ENCODE peak calls at places on chromosome 22, in nine cellular contexts. One of them, this sample, is unnamed.

GRCh38 chr22:26139320-26139719 is 29.9 kb upstream of the SEZ6L start:
- DNase-seq in A172: no peak
- DNase-seq in mammary epithelial cell: peak; percentile 1
- DNase-seq in activated naive CD8-positive, alpha-beta T cell treated with anti-CD3 and anti-CD28 coated beads, Interleukin-2, amount 50 U/mL, for 24 hours: no peak
- DNase-seq in NT2/D1: no peak
- DNase-seq in fibroblast of mammary gland: no peak
- DNase-seq in fibroblast of the aortic adventitia: no peak
- DNase-seq in stimulated activated CD4-positive, alpha-beta T cell treated with anti-CD3 and anti-CD28 coated beads, Interleukin-4, amount 100 ng/mL, for 4 hours: no peak
- DNase-seq in activated CD4-positive, alpha-beta T cell treated with anti-CD3 and anti-CD28 coated beads for 24 hours: no peak
- DNase-seq in this sample: no peak

GRCh38 chr22:29394931-29395581 is 6.7 kb upstream of the AP1B1 start:
- DNase-seq in stimulated activated CD4-positive, alpha-beta T cell treated with anti-CD3 and anti-CD28 coated beads, Interleukin-4, amount 100 ng/mL, for 4 hours: peak; percentile 58
- DNase-seq in fibroblast of mammary gland: peak; percentile 72
- DNase-seq in activated CD4-positive, alpha-beta T cell treated with anti-CD3 and anti-CD28 coated beads for 24 hours: peak; percentile 47
- DNase-seq in activated naive CD8-positive, alpha-beta T cell treated with anti-CD3 and anti-CD28 coated beads, Interleukin-2, amount 50 U/mL, for 24 hours: peak; percentile 69
- DNase-seq in NT2/D1: peak; percentile 57
- DNase-seq in A172: peak; percentile 60
- DNase-seq in fibroblast of the aortic adventitia: peak; percentile 81
- DNase-seq in mammary epithelial cell: peak; percentile 57
- DNase-seq in this sample: peak; percentile 74

GRCh38 chr22:32880906-32881596 is 79.5 kb downstream of the TIMP3 start:
- DNase-seq in fibroblast of mammary gland: peak; percentile 41
- DNase-seq in mammary epithelial cell: no peak
- DNase-seq in activated CD4-positive, alpha-beta T cell treated with anti-CD3 and anti-CD28 coated beads for 24 hours: no peak
- DNase-seq in NT2/D1: no peak
- DNase-seq in fibroblast of the aortic adventitia: peak; percentile 87
- DNase-seq in activated naive CD8-positive, alpha-beta T cell treated with anti-CD3 and anti-CD28 coated beads, Interleukin-2, amount 50 U/mL, for 24 hours: peak; percentile 8
- DNase-seq in stimulated activated CD4-positive, alpha-beta T cell treated with anti-CD3 and anti-CD28 coated beads, Interleukin-4, amount 100 ng/mL, for 4 hours: peak; percentile 22
- DNase-seq in A172: peak; percentile 67
- DNase-seq in this sample: peak; percentile 58

GRCh38 chr22:46287873-46288751 is 8.6 kb upstream of the GTSE1 start:
- DNase-seq in activated CD4-positive, alpha-beta T cell treated with anti-CD3 and anti-CD28 coated beads for 24 hours: no peak
- DNase-seq in mammary epithelial cell: no peak
- DNase-seq in A172: no peak
- DNase-seq in fibroblast of mammary gland: no peak
- DNase-seq in activated naive CD8-positive, alpha-beta T cell treated with anti-CD3 and anti-CD28 coated beads, Interleukin-2, amount 50 U/mL, for 24 hours: peak; percentile 29
- DNase-seq in stimulated activated CD4-positive, alpha-beta T cell treated with anti-CD3 and anti-CD28 coated beads, Interleukin-4, amount 100 ng/mL, for 4 hours: no peak
- DNase-seq in fibroblast of the aortic adventitia: no peak
- DNase-seq in NT2/D1: no peak
- DNase-seq in this sample: no peak

GRCh38 chr22:29820941-29821789 is 16.9 kb downstream of the ASCC2 start:
- DNase-seq in stimulated activated CD4-positive, alpha-beta T cell treated with anti-CD3 and anti-CD28 coated beads, Interleukin-4, amount 100 ng/mL, for 4 hours: no peak
- DNase-seq in mammary epithelial cell: peak; percentile 97
- DNase-seq in activated naive CD8-positive, alpha-beta T cell treated with anti-CD3 and anti-CD28 coated beads, Interleukin-2, amount 50 U/mL, for 24 hours: peak; percentile 58
- DNase-seq in activated CD4-positive, alpha-beta T cell treated with anti-CD3 and anti-CD28 coated beads for 24 hours: peak; percentile 37
- DNase-seq in fibroblast of mammary gland: peak; percentile 86
- DNase-seq in fibroblast of the aortic adventitia: peak; percentile 100
- DNase-seq in NT2/D1: no peak
- DNase-seq in A172: peak; percentile 91
- DNase-seq in this sample: peak; percentile 97

GRCh38 chr22:43210631-43211515 is 23.9 kb upstream of the TTLL12 start:
- DNase-seq in fibroblast of mammary gland: no peak
- DNase-seq in activated naive CD8-positive, alpha-beta T cell treated with anti-CD3 and anti-CD28 coated beads, Interleukin-2, amount 50 U/mL, for 24 hours: no peak
- DNase-seq in NT2/D1: no peak
- DNase-seq in fibroblast of the aortic adventitia: no peak
- DNase-seq in A172: no peak
- DNase-seq in mammary epithelial cell: no peak
- DNase-seq in activated CD4-positive, alpha-beta T cell treated with anti-CD3 and anti-CD28 coated beads for 24 hours: no peak
- DNase-seq in stimulated activated CD4-positive, alpha-beta T cell treated with anti-CD3 and anti-CD28 coated beads, Interleukin-4, amount 100 ng/mL, for 4 hours: no peak
- DNase-seq in this sample: no peak

GRCh38 chr22:42793848-42794405 is 63.1 kb downstream of the ARFGAP3 start:
- DNase-seq in mammary epithelial cell: no peak
- DNase-seq in NT2/D1: no peak
- DNase-seq in A172: no peak
- DNase-seq in stimulated activated CD4-positive, alpha-beta T cell treated with anti-CD3 and anti-CD28 coated beads, Interleukin-4, amount 100 ng/mL, for 4 hours: no peak
- DNase-seq in activated naive CD8-positive, alpha-beta T cell treated with anti-CD3 and anti-CD28 coated beads, Interleukin-2, amount 50 U/mL, for 24 hours: no peak
- DNase-seq in fibroblast of the aortic adventitia: no peak
- DNase-seq in activated CD4-positive, alpha-beta T cell treated with anti-CD3 and anti-CD28 coated beads for 24 hours: no peak
- DNase-seq in fibroblast of mammary gland: no peak
- DNase-seq in this sample: no peak

GRCh38 chr22:40044870-40045834 is 50.4 kb downstream of the FAM83F start:
- DNase-seq in stimulated activated CD4-positive, alpha-beta T cell treated with anti-CD3 and anti-CD28 coated beads, Interleukin-4, amount 100 ng/mL, for 4 hours: peak; percentile 69
- DNase-seq in fibroblast of the aortic adventitia: peak; percentile 24
- DNase-seq in fibroblast of mammary gland: peak; percentile 22
- DNase-seq in activated CD4-positive, alpha-beta T cell treated with anti-CD3 and anti-CD28 coated beads for 24 hours: peak; percentile 57
- DNase-seq in NT2/D1: no peak
- DNase-seq in activated naive CD8-positive, alpha-beta T cell treated with anti-CD3 and anti-CD28 coated beads, Interleukin-2, amount 50 U/mL, for 24 hours: peak; percentile 83
- DNase-seq in A172: peak; percentile 7
- DNase-seq in mammary epithelial cell: peak; percentile 32
- DNase-seq in this sample: peak; percentile 23

GRCh38 chr22:20524004-20524481 is 16.6 kb downstream of the MED15 start:
- DNase-seq in activated naive CD8-positive, alpha-beta T cell treated with anti-CD3 and anti-CD28 coated beads, Interleukin-2, amount 50 U/mL, for 24 hours: peak; percentile 35
- DNase-seq in fibroblast of mammary gland: no peak
- DNase-seq in fibroblast of the aortic adventitia: no peak
- DNase-seq in mammary epithelial cell: peak; percentile 65
- DNase-seq in stimulated activated CD4-positive, alpha-beta T cell treated with anti-CD3 and anti-CD28 coated beads, Interleukin-4, amount 100 ng/mL, for 4 hours: no peak
- DNase-seq in activated CD4-positive, alpha-beta T cell treated with anti-CD3 and anti-CD28 coated beads for 24 hours: no peak
- DNase-seq in A172: peak; percentile 54
- DNase-seq in NT2/D1: no peak
- DNase-seq in this sample: no peak

GRCh38 chr22:21990449-21991308 is 8.1 kb upstream of the TOP3B start:
- DNase-seq in NT2/D1: no peak
- DNase-seq in activated CD4-positive, alpha-beta T cell treated with anti-CD3 and anti-CD28 coated beads for 24 hours: no peak
- DNase-seq in stimulated activated CD4-positive, alpha-beta T cell treated with anti-CD3 and anti-CD28 coated beads, Interleukin-4, amount 100 ng/mL, for 4 hours: no peak
- DNase-seq in mammary epithelial cell: no peak
- DNase-seq in fibroblast of the aortic adventitia: no peak
- DNase-seq in fibroblast of mammary gland: no peak
- DNase-seq in activated naive CD8-positive, alpha-beta T cell treated with anti-CD3 and anti-CD28 coated beads, Interleukin-2, amount 50 U/mL, for 24 hours: no peak
- DNase-seq in A172: no peak
- DNase-seq in this sample: no peak

GRCh38 chr22:39688186-39688768 is 117.7 kb downstream of the CACNA1I start:
- DNase-seq in fibroblast of mammary gland: no peak
- DNase-seq in mammary epithelial cell: no peak
- DNase-seq in activated naive CD8-positive, alpha-beta T cell treated with anti-CD3 and anti-CD28 coated beads, Interleukin-2, amount 50 U/mL, for 24 hours: no peak
- DNase-seq in activated CD4-positive, alpha-beta T cell treated with anti-CD3 and anti-CD28 coated beads for 24 hours: no peak
- DNase-seq in A172: no peak
- DNase-seq in fibroblast of the aortic adventitia: no peak
- DNase-seq in stimulated activated CD4-positive, alpha-beta T cell treated with anti-CD3 and anti-CD28 coated beads, Interleukin-4, amount 100 ng/mL, for 4 hours: no peak
- DNase-seq in NT2/D1: no peak
- DNase-seq in this sample: no peak

GRCh38 chr22:48943567-48944432 is 883.9 kb downstream of the BRD1 start:
- DNase-seq in stimulated activated CD4-positive, alpha-beta T cell treated with anti-CD3 and anti-CD28 coated beads, Interleukin-4, amount 100 ng/mL, for 4 hours: no peak
- DNase-seq in fibroblast of the aortic adventitia: no peak
- DNase-seq in activated CD4-positive, alpha-beta T cell treated with anti-CD3 and anti-CD28 coated beads for 24 hours: no peak
- DNase-seq in fibroblast of mammary gland: no peak
- DNase-seq in A172: no peak
- DNase-seq in NT2/D1: no peak
- DNase-seq in mammary epithelial cell: no peak
- DNase-seq in activated naive CD8-positive, alpha-beta T cell treated with anti-CD3 and anti-CD28 coated beads, Interleukin-2, amount 50 U/mL, for 24 hours: no peak
- DNase-seq in this sample: no peak

GRCh38 chr22:27310966-27311665 is 490.4 kb downstream of the MN1 start:
- DNase-seq in activated CD4-positive, alpha-beta T cell treated with anti-CD3 and anti-CD28 coated beads for 24 hours: no peak
- DNase-seq in stimulated activated CD4-positive, alpha-beta T cell treated with anti-CD3 and anti-CD28 coated beads, Interleukin-4, amount 100 ng/mL, for 4 hours: no peak
- DNase-seq in fibroblast of mammary gland: no peak
- DNase-seq in mammary epithelial cell: no peak
- DNase-seq in fibroblast of the aortic adventitia: no peak
- DNase-seq in A172: no peak
- DNase-seq in activated naive CD8-positive, alpha-beta T cell treated with anti-CD3 and anti-CD28 coated beads, Interleukin-2, amount 50 U/mL, for 24 hours: no peak
- DNase-seq in NT2/D1: no peak
- DNase-seq in this sample: no peak

GRCh38 chr22:50403701-50404101 is 60.6 kb downstream of the PPP6R2 start:
- DNase-seq in mammary epithelial cell: no peak
- DNase-seq in fibroblast of mammary gland: no peak
- DNase-seq in NT2/D1: no peak
- DNase-seq in fibroblast of the aortic adventitia: no peak
- DNase-seq in stimulated activated CD4-positive, alpha-beta T cell treated with anti-CD3 and anti-CD28 coated beads, Interleukin-4, amount 100 ng/mL, for 4 hours: no peak
- DNase-seq in A172: no peak
- DNase-seq in activated CD4-positive, alpha-beta T cell treated with anti-CD3 and anti-CD28 coated beads for 24 hours: no peak
- DNase-seq in activated naive CD8-positive, alpha-beta T cell treated with anti-CD3 and anti-CD28 coated beads, Interleukin-2, amount 50 U/mL, for 24 hours: no peak
- DNase-seq in this sample: no peak

GRCh38 chr22:24758164-24758799 is 16.2 kb downstream of the PIWIL3 start:
- DNase-seq in fibroblast of mammary gland: peak; percentile 55
- DNase-seq in mammary epithelial cell: peak; percentile 23
- DNase-seq in activated naive CD8-positive, alpha-beta T cell treated with anti-CD3 and anti-CD28 coated beads, Interleukin-2, amount 50 U/mL, for 24 hours: peak; percentile 63
- DNase-seq in activated CD4-positive, alpha-beta T cell treated with anti-CD3 and anti-CD28 coated beads for 24 hours: peak; percentile 41
- DNase-seq in fibroblast of the aortic adventitia: peak; percentile 74
- DNase-seq in NT2/D1: peak; percentile 23
- DNase-seq in A172: no peak
- DNase-seq in stimulated activated CD4-positive, alpha-beta T cell treated with anti-CD3 and anti-CD28 coated beads, Interleukin-4, amount 100 ng/mL, for 4 hours: peak; percentile 34
- DNase-seq in this sample: peak; percentile 47

GRCh38 chr22:42596863-42597530 is 17.7 kb downstream of the POLDIP3 start:
- DNase-seq in fibroblast of the aortic adventitia: no peak
- DNase-seq in mammary epithelial cell: no peak
- DNase-seq in NT2/D1: no peak
- DNase-seq in stimulated activated CD4-positive, alpha-beta T cell treated with anti-CD3 and anti-CD28 coated beads, Interleukin-4, amount 100 ng/mL, for 4 hours: no peak
- DNase-seq in fibroblast of mammary gland: no peak
- DNase-seq in activated CD4-positive, alpha-beta T cell treated with anti-CD3 and anti-CD28 coated beads for 24 hours: no peak
- DNase-seq in activated naive CD8-positive, alpha-beta T cell treated with anti-CD3 and anti-CD28 coated beads, Interleukin-2, amount 50 U/mL, for 24 hours: no peak
- DNase-seq in A172: no peak
- DNase-seq in this sample: no peak

GRCh38 chr22:48644997-48645396 is 1182.7 kb downstream of the BRD1 start:
- DNase-seq in A172: no peak
- DNase-seq in fibroblast of mammary gland: no peak
- DNase-seq in activated naive CD8-positive, alpha-beta T cell treated with anti-CD3 and anti-CD28 coated beads, Interleukin-2, amount 50 U/mL, for 24 hours: no peak
- DNase-seq in activated CD4-positive, alpha-beta T cell treated with anti-CD3 and anti-CD28 coated beads for 24 hours: no peak
- DNase-seq in stimulated activated CD4-positive, alpha-beta T cell treated with anti-CD3 and anti-CD28 coated beads, Interleukin-4, amount 100 ng/mL, for 4 hours: no peak
- DNase-seq in mammary epithelial cell: no peak
- DNase-seq in NT2/D1: no peak
- DNase-seq in fibroblast of the aortic adventitia: no peak
- DNase-seq in this sample: no peak

GRCh38 chr22:21928048-21928447 is 24.6 kb downstream of the PPM1F start:
- DNase-seq in A172: no peak
- DNase-seq in fibroblast of the aortic adventitia: no peak
- DNase-seq in fibroblast of mammary gland: no peak
- DNase-seq in activated CD4-positive, alpha-beta T cell treated with anti-CD3 and anti-CD28 coated beads for 24 hours: no peak
- DNase-seq in stimulated activated CD4-positive, alpha-beta T cell treated with anti-CD3 and anti-CD28 coated beads, Interleukin-4, amount 100 ng/mL, for 4 hours: no peak
- DNase-seq in mammary epithelial cell: no peak
- DNase-seq in NT2/D1: no peak
- DNase-seq in activated naive CD8-positive, alpha-beta T cell treated with anti-CD3 and anti-CD28 coated beads, Interleukin-2, amount 50 U/mL, for 24 hours: no peak
- DNase-seq in this sample: no peak

GRCh38 chr22:46008291-46008690 is 31.3 kb upstream of the WNT7B start:
- DNase-seq in activated CD4-positive, alpha-beta T cell treated with anti-CD3 and anti-CD28 coated beads for 24 hours: no peak
- DNase-seq in fibroblast of the aortic adventitia: peak; percentile 40
- DNase-seq in stimulated activated CD4-positive, alpha-beta T cell treated with anti-CD3 and anti-CD28 coated beads, Interleukin-4, amount 100 ng/mL, for 4 hours: no peak
- DNase-seq in mammary epithelial cell: no peak
- DNase-seq in activated naive CD8-positive, alpha-beta T cell treated with anti-CD3 and anti-CD28 coated beads, Interleukin-2, amount 50 U/mL, for 24 hours: no peak
- DNase-seq in fibroblast of mammary gland: no peak
- DNase-seq in A172: peak; percentile 46
- DNase-seq in NT2/D1: no peak
- DNase-seq in this sample: no peak

GRCh38 chr22:27133951-27134664 is 476.7 kb downstream of the MIAT start:
- DNase-seq in stimulated activated CD4-positive, alpha-beta T cell treated with anti-CD3 and anti-CD28 coated beads, Interleukin-4, amount 100 ng/mL, for 4 hours: no peak
- DNase-seq in activated CD4-positive, alpha-beta T cell treated with anti-CD3 and anti-CD28 coated beads for 24 hours: no peak
- DNase-seq in mammary epithelial cell: peak; percentile 89
- DNase-seq in activated naive CD8-positive, alpha-beta T cell treated with anti-CD3 and anti-CD28 coated beads, Interleukin-2, amount 50 U/mL, for 24 hours: peak; percentile 16
- DNase-seq in A172: peak; percentile 93
- DNase-seq in fibroblast of the aortic adventitia: peak; percentile 91
- DNase-seq in NT2/D1: no peak
- DNase-seq in fibroblast of mammary gland: peak; percentile 86
- DNase-seq in this sample: peak; percentile 94

This sample was measured in iris pigment epithelial cell.